ENCODE peak calls at places on chromosomes 4 and X, in eight cellular contexts. C is upper lobe of left lung; K is HepG2; U is effector memory CD4-positive, alpha-beta T cell; T is cardiac muscle cell; G is neuronal stem cell; B is Panc1; Q is CD4-positive, alpha-beta T cell. W is an unnamed sample.
A peak's percentile ranks its signal among the peaks of the same experiment; 100 is the strongest.

GRCh38 chrX:17923546-17923945 is 62.4 kb upstream of the RAI2 start:
- DNase-seq in B (no peak), C (no peak), G (no peak), K (no peak), Q (no peak), T (no peak), U (no peak), W (peak; percentile 0)

GRCh38 chr4:18292411-18292810 is 270.9 kb upstream of the LCORL start:
- DNase-seq in T (no peak), B (no peak), K (no peak), G (no peak), Q (no peak), C (no peak), U (no peak), W (no peak)

GRCh38 chrX:9656277-9656676 is 109.4 kb downstream of the GPR143 start:
- DNase-seq in Q (no peak), G (no peak), T (no peak), C (no peak), B (no peak), K (peak; percentile 57), U (no peak), W (no peak)

GRCh38 chr4:148431401-148431800 is 10.8 kb downstream of the NR3C2 start:
- DNase-seq in Q (no peak), G (no peak), T (no peak), B (no peak), U (no peak), C (no peak), K (peak; percentile 61), W (peak; percentile 77)

GRCh38 chr4:92600638-92601037 is 296.9 kb downstream of the GRID2 start:
- DNase-seq in T (no peak), Q (no peak), C (no peak), U (no peak), B (no peak), G (no peak), K (peak; percentile 3), W (no peak)

GRCh38 chrX:101417981-101418841 is 10.2 kb downstream of the HNRNPH2 start:
- DNase-seq in C (peak; percentile 91), G (peak; percentile 59), T (peak; percentile 48), U (peak; percentile 30), K (no peak), Q (no peak), B (no peak), W (peak; percentile 20)

GRCh38 chrX:13078739-13079444 is 34.5 kb upstream of the FAM9C start:
- DNase-seq in B (no peak), G (no peak), C (no peak), T (peak; percentile 85), Q (no peak), U (no peak), K (no peak), W (peak; percentile 71)

GRCh38 chr4:95050980-95051688 is 293.4 kb downstream of the BMPR1B start:
- DNase-seq in B (no peak), G (peak; percentile 45), Q (no peak), U (no peak), K (no peak), T (no peak), C (no peak), W (no peak)

GRCh38 chr4:170091069-170091696 is 1.4 kb upstream of the AADAT start:
- DNase-seq in B (no peak), C (peak; percentile 84), G (no peak), T (no peak), K (no peak), U (no peak), Q (no peak), W (no peak)

GRCh38 chr4:170089274-170089742 is 448 bp downstream of the AADAT start:
- DNase-seq in G (peak; percentile 29), T (peak; percentile 45), K (peak; percentile 34), B (no peak), U (no peak), C (peak; percentile 20), Q (no peak), W (peak; percentile 7)

GRCh38 chr4:170090667-170091052 is 904 bp upstream of the AADAT start:
- DNase-seq in K (no peak), B (no peak), U (no peak), T (peak; percentile 16), C (no peak), Q (no peak), G (no peak), W (peak; percentile 3)

GRCh38 chr4:170088686-170089085 is 1.1 kb downstream of the AADAT start:
- DNase-seq in U (no peak), B (no peak), Q (no peak), G (no peak), T (no peak), K (no peak), C (no peak), W (no peak)

GRCh38 chr4:170089743-170090666 is at the start of gene AADAT:
- DNase-seq in T (peak; percentile 82), U (no peak), B (peak; percentile 27), C (peak; percentile 91), Q (no peak), K (peak; percentile 81), G (peak; percentile 81), W (peak; percentile 46)
- H3K27ac ChIP-seq in T (no peak within 1 kb of the TSS), U (no peak within 1 kb of the TSS), B (peak within 1 kb of the TSS; percentile 29), C (peak within 1 kb of the TSS; percentile 53), Q (no peak within 1 kb of the TSS), K (peak within 1 kb of the TSS; percentile 63), G (peak within 1 kb of the TSS; percentile 80), W (no peak within 1 kb of the TSS)

GRCh38 chr4:26173619-26174018 is 147.2 kb upstream of the RBPJ start:
- DNase-seq in G (no peak), C (no peak), B (no peak), K (no peak), T (no peak), U (no peak), Q (no peak), W (no peak)
- H3K27ac ChIP-seq in G (no peak overlapping the region), C (no peak overlapping the region), B (no peak overlapping the region), K (no peak overlapping the region), T (peak overlapping the region; percentile 50), U (no peak overlapping the region), Q (no peak overlapping the region), W (no peak overlapping the region)

GRCh38 chr4:142913034-142913433 is 66.9 kb upstream of the INPP4B start:
- DNase-seq in B (no peak), K (no peak), C (no peak), U (no peak), Q (no peak), G (no peak), T (no peak), W (no peak)

GRCh38 chr4:142917678-142918077 is 71.6 kb upstream of the INPP4B start:
- DNase-seq in U (no peak), Q (no peak), B (no peak), C (no peak), G (no peak), K (peak; percentile 5), T (no peak), W (no peak)

GRCh38 chr4:142909908-142910307 is 63.8 kb upstream of the INPP4B start:
- DNase-seq in U (no peak), C (no peak), G (no peak), Q (no peak), T (no peak), K (no peak), B (no peak), W (no peak)

GRCh38 chr4:142913461-142914030 is 67.4 kb upstream of the INPP4B start:
- DNase-seq in T (no peak), U (no peak), C (no peak), Q (no peak), K (no peak), B (no peak), G (no peak), W (no peak)
- H3K27ac ChIP-seq in T (no peak overlapping the region), U (no peak overlapping the region), C (no peak overlapping the region), Q (no peak overlapping the region), K (no peak overlapping the region), B (no peak overlapping the region), G (no peak overlapping the region), W (no peak overlapping the region)

DNA sequence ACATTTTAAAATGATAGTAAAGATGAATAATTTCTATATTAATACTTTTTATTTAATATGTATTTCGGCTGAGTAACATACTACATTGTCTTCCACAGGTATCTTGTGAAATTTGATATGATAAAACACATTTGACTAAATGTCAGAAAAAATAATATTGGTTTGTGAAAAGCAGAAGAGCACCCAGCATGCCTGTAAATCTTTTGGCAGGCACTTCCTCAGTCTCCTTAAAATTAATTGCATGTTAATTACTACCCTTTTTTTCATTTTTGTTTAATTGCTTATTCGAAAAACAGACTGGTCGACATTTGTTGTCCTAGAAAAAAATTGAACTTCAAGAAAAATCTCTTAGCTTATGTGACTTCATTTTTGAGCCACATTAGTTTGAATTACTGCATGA is 40.6 kb downstream of the CLCN3 start:
- DNase-seq in Q (no peak), U (no peak), T (no peak), G (no peak), B (no peak), K (no peak), C (no peak), W (no peak)
- H3K27ac ChIP-seq in Q (no peak overlapping the region), U (no peak overlapping the region), T (peak overlapping the region; percentile 93), G (no peak overlapping the region), B (peak overlapping the region; percentile 89), K (peak overlapping the region; percentile 64), C (no peak overlapping the region), W (no peak overlapping the region)

GRCh38 chr4:7595883-7596535 is 161.3 kb upstream of the PSAPL1 start:
- DNase-seq in K (no peak), G (no peak), T (no peak), Q (no peak), C (no peak), U (no peak), B (no peak), W (no peak)
- H3K27ac ChIP-seq in K (no peak overlapping the region), G (no peak overlapping the region), T (no peak overlapping the region), Q (no peak overlapping the region), C (no peak overlapping the region), U (no peak overlapping the region), B (no peak overlapping the region), W (no peak overlapping the region)

GRCh38 chr4:142373610-142374009 is 472.5 kb downstream of the INPP4B start:
- DNase-seq in T (no peak), K (no peak), G (no peak), C (no peak), B (no peak), Q (no peak), U (no peak), W (no peak)
- H3K27ac ChIP-seq in T (no peak overlapping the region), K (no peak overlapping the region), G (no peak overlapping the region), C (no peak overlapping the region), B (no peak overlapping the region), Q (no peak overlapping the region), U (no peak overlapping the region), W (no peak overlapping the region)

DNA sequence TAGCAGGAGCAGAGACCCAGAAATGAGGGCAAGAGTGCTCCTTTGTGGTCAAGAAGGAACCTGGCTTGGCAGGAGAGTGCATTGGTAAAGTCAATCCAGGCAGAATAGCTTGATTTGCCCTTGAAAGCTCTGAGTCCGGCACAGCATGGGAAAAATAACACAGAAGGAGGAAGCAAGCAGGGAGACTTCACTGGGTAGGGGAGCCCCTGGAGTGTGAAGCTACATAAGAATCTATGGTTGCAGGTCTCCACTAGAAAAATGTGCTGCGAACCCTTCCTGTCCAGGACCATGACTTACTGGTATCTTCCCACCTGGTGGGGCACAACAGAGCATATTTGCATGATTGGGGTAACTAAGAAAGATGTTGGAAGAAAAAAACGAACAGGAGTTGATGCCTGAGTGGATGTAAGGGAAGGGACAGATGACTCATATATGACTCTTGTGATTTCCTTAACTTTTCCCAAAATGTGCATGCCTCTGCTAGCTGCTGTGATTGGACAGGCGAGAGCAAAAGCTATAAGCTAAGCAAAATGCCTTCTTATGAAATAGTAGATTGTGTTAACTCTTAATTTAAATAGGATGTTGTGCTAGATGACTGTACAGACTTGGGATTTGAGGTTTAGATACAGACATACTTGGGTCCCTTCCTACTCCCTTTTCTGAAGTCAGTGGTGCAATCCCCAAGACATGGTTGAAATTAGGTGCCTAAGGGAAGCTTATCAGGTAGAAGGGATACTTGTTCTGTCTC is 3.3 kb downstream of the IL13RA1 start:
- DNase-seq in G (no peak), T (peak; percentile 82), B (peak; percentile 30), U (no peak), C (no peak), K (no peak), Q (no peak), W (no peak)
- H3K27ac ChIP-seq in G (no peak overlapping the region), T (no peak overlapping the region), B (peak overlapping the region; percentile 9), U (no peak overlapping the region), C (peak overlapping the region; percentile 65), K (peak overlapping the region; percentile 35), Q (no peak overlapping the region), W (peak overlapping the region; percentile 68)

W was measured in small intestine.